ENCODE peak calls at places on chromosome 22, in eight cellular contexts. A is fibroblast of the aortic adventitia, D is progenitor cell of endocrine pancreas, Z is AG09319, P is K562, U is kidney epithelial cell, I is type B pancreatic cell, Y is fibroblast of lung. E is an unnamed sample.

GRCh38 chr22:46062232-46062615 is 85.3 kb upstream of the WNT7B start:
- DNase-seq in D (no peak), I (no peak), A (no peak), Y (peak; percentile 6), U (no peak), Z (no peak), P (no peak), E (no peak)

GRCh38 chr22:46463435-46464227 is 73.8 kb downstream of the CELSR1 start:
- DNase-seq in I (no peak), D (no peak), P (no peak), Y (no peak), Z (no peak), A (no peak), U (no peak), E (no peak)

GRCh38 chr22:31064369-31064768 is 16.7 kb upstream of the SMTN start:
- DNase-seq in A (no peak), Z (no peak), D (no peak), U (no peak), P (no peak), I (no peak), Y (no peak), E (no peak)

GRCh38 chr22:31977939-31978338 is 33.6 kb downstream of the YWHAH start:
- DNase-seq in D (no peak), I (no peak), U (no peak), Z (no peak), Y (no peak), P (no peak), A (no peak), E (no peak)

GRCh38 chr22:44890416-44891292 is 119.2 kb downstream of the PHF21B start:
- DNase-seq in U (no peak), I (no peak), P (no peak), Y (no peak), A (no peak), D (no peak), Z (no peak), E (no peak)

GRCh38 chr22:17422736-17423343 is 53.6 kb downstream of the CECR2 start:
- DNase-seq in Y (no peak), Z (no peak), P (no peak), A (no peak), D (no peak), U (no peak), I (no peak), E (no peak)

GRCh38 chr22:46638601-46639431 is 18.6 kb downstream of the GRAMD4 start:
- DNase-seq in Z (no peak), Y (no peak), D (no peak), A (peak; percentile 28), P (no peak), U (no peak), I (no peak), E (no peak)

GRCh38 chr22:30429887-30430286 is 4.3 kb downstream of the MTFP1 start:
- DNase-seq in Z (no peak), D (no peak), Y (no peak), U (no peak), I (no peak), A (no peak), P (no peak), E (no peak)

GRCh38 chr22:16970446-16970845 is 37.6 kb downstream of the GAB4 start:
- DNase-seq in Z (no peak), I (no peak), A (no peak), P (no peak), D (no peak), U (no peak), Y (no peak), E (no peak)

GRCh38 chr22:38180841-38181452 is 683 bp downstream of the PLA2G6 start:
- DNase-seq in Z (no peak), I (no peak), U (no peak), Y (no peak), A (no peak), D (no peak), P (peak; percentile 21), E (no peak)

GRCh38 chr22:40703731-40704130 is 24.4 kb downstream of the MCHR1 start:
- DNase-seq in I (no peak), P (no peak), Z (no peak), D (no peak), U (no peak), A (no peak), Y (no peak), E (no peak)

GRCh38 chr22:37953437-37954179 is at the start of the genes C22orf23 and POLR2F:
- DNase-seq in Y (peak; percentile 87), U (peak; percentile 82), I (peak; percentile 95), Z (peak; percentile 88), P (peak; percentile 95), A (peak; percentile 95), D (peak; percentile 88), E (peak; percentile 97)

GRCh38 chr22:49825436-49825835 is 2.2 kb downstream of the BRD1 start:
- DNase-seq in D (no peak), Y (peak; percentile 44), Z (no peak), P (no peak), A (peak; percentile 48), U (no peak), I (no peak), E (no peak)

GRCh38 chr22:29690481-29690880 is 29.3 kb upstream of the CABP7 start:
- DNase-seq in D (no peak), Z (no peak), P (no peak), I (no peak), A (no peak), U (no peak), Y (peak; percentile 33), E (no peak)

GRCh38 chr22:42683599-42684283 is 34.5 kb upstream of the CYB5R3 start:
- DNase-seq in Z (peak; percentile 69), P (no peak), I (no peak), A (peak; percentile 87), Y (no peak), D (no peak), U (no peak), E (no peak)

DNA sequence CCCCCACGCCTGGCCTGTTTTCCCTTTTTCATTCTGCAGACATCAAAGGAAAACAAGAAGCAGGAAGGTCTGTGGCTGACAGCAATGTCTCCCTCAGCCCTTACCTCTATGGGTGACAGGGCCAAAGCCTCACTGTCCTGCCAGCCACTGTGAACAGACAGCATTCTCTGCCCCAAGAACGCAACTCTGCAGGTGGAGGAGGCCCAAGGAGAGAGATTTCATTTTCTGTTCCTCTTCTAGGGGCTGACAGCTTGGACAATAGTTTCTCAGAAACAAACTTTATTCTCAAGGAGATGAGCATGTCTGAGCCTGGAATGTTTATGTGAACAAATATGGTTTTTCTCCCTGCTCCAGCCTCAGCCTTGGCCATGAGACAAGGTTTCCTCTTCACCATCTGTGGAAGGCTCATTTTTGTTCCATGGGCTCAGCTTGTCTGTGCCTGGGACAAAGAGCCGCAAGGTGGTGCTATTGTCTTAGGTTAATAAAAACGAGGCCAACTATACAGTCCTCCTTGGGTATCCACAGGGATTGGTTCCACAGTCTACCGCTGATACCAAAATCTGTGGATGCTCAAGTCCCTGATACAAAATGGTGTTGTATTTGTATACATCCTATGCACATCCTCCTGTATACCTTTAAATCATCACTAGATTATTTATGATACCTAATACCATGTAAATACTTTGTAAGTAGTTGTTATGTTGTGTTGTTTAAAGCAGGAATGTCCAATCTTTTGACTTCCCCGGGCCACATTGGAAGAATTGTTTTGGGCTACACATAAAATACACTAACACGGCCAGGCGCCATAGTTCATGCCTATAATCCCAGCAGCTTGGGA is 5.8 kb downstream of the PIWIL3 start:
- DNase-seq in P (peak; percentile 55), Z (peak; percentile 18), A (peak; percentile 72), D (peak; percentile 40), Y (peak; percentile 35), I (no peak), U (no peak), E (peak; percentile 56)
- TF ChIP-seq CTCF in P (peak; percentile 61), Z (peak; percentile 70), A (peak; percentile 74), D (peak; percentile 76), Y (peak; percentile 75), I (peak; percentile 79), U (peak; percentile 68), E (no peak)

DNA sequence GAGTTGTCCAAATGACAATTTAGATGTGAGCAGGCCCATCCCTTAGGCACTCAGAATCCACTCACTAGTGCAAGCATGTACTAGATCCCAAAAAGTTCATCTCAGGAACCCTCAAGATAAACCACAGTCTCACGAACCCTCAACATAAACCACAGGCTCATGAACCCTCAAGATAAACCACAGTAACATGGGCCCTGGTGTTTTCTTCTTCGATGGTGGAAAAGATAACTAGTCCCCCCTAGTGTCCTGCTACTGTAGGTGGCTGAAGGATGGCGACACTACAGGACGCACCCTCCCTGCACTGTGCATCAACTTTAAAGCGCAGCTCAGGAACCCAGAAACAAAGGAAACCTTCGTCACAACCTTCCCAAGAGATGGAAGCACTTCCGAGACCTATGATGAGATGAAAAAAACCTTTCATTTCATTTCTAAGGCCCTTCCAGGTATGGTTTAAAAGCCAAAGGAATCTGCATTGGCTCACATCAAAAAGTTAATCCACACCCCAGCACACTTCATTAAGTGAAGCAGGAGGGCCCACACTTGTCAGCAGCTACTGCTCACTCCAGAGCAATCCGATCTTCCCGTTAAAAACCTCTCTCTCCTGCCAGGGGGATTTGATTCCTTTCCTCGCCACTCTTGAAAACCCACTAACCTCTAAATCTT is 2.4 kb downstream of the LARGE1 start:
- DNase-seq in P (no peak), U (no peak), D (no peak), Z (no peak), A (peak; percentile 17), I (no peak), Y (peak; percentile 27), E (no peak)
- TF ChIP-seq CTCF in P (no peak), U (peak; percentile 40), D (no peak), Z (peak; percentile 20), A (peak; percentile 22), I (peak; percentile 55), Y (peak; percentile 46), E (no peak)

DNA sequence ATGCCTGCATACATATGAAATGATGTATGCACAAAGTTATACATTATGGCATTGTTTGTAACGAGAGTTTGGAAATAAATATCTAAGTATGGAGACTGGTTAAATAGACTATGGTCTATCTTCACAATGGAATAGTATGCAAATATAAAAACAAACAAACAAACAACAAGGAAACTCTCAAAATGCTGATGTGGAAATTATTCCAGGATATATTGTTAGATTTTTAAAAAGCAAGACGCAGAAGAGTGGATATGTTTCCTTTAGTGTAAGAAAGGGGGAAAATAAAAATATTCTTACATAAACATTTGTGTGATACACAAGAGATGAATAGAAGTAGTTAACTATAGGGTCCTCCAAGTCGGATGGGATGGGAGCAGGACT is 10.8 kb upstream of the CRKL start:
- DNase-seq in Z (no peak), A (no peak), P (no peak), U (no peak), D (no peak), I (no peak), Y (no peak), E (no peak)
- TF ChIP-seq CTCF in Z (no peak), A (no peak), P (no peak), U (no peak), D (no peak), I (no peak), Y (no peak), E (no peak)

DNA sequence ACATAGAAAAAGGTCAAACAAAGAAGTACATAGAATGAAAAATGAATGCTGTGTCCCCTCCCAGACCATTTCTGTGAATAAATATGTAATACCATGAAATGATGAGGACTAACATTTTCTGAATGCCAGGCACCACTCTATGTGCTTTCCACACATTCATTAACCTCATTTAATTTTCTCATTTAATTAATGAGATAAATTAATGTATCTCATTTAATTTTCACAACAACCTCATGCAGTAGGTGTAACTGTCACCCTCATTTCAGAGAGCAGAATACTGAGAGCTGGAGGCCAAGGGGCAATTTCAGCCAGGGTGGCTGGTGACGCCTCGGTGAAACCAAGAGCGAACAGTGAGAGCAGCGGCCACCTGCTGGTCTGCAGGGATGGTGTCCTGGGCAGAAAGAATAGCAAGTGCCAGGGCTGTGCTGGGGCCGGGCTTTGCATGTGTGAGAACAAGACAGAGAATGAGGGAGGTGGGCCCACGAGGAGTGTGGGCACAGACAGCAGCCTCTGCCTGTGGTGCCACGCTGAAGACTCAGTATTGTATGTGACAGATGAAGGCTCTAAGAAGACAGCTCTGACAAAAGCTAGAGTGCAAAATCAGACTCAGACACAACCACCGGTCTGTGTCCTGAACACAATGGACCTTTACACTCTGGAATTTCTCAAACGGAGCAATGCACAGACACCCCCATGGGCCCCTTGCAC is 1.8 kb upstream of the SERPIND1 start:
- DNase-seq in P (no peak), U (no peak), Y (no peak), Z (no peak), A (no peak), I (no peak), D (no peak), E (no peak)
- TF ChIP-seq CTCF in P (peak; percentile 60), U (peak; percentile 9), Y (no peak), Z (no peak), A (no peak), I (peak; percentile 62), D (peak; percentile 49), E (no peak)

E was measured in mesothelial cell of epicardium.